ENCODE peak calls at places on chromosomes 13 and 19, in six cellular contexts. One of them, this sample, is unnamed.
A peak's percentile ranks its signal among the peaks of the same experiment; 100 is the strongest.

GRCh38 chr19:50912727-50913716 is 1.8 kb upstream of the KLK4 start:
- DNase-seq in heart right ventricle: no peak
- DNase-seq in fibroblast of lung: no peak
- DNase-seq in naive thymus-derived CD8-positive, alpha-beta T cell: no peak
- DNase-seq in Peyer's patch: no peak
- DNase-seq in stimulated activated CD8-positive, alpha-beta memory T cell treated with anti-CD3 and anti-CD28 coated beads, Interleukin-4, amount 100 ng/mL, for 24 hours: no peak
- DNase-seq in this sample: no peak

GRCh38 chr13:112124100-112124499 is 57.2 kb downstream of the SOX1 start:
- DNase-seq in heart right ventricle: no peak
- DNase-seq in fibroblast of lung: no peak
- DNase-seq in naive thymus-derived CD8-positive, alpha-beta T cell: no peak
- DNase-seq in Peyer's patch: no peak
- DNase-seq in stimulated activated CD8-positive, alpha-beta memory T cell treated with anti-CD3 and anti-CD28 coated beads, Interleukin-4, amount 100 ng/mL, for 24 hours: no peak
- DNase-seq in this sample: no peak

GRCh38 chr19:13986348-13986904 is 19.7 kb downstream of the RFX1 start:
- DNase-seq in heart right ventricle: peak; percentile 90
- DNase-seq in fibroblast of lung: peak; percentile 55
- DNase-seq in naive thymus-derived CD8-positive, alpha-beta T cell: peak; percentile 97
- DNase-seq in Peyer's patch: peak; percentile 99
- DNase-seq in stimulated activated CD8-positive, alpha-beta memory T cell treated with anti-CD3 and anti-CD28 coated beads, Interleukin-4, amount 100 ng/mL, for 24 hours: peak; percentile 99
- DNase-seq in this sample: peak; percentile 72

GRCh38 chr19:11530432-11530831 is 1.5 kb upstream of the ECSIT start:
- DNase-seq in heart right ventricle: peak; percentile 78
- DNase-seq in fibroblast of lung: peak; percentile 84
- DNase-seq in naive thymus-derived CD8-positive, alpha-beta T cell: no peak
- DNase-seq in Peyer's patch: peak; percentile 28
- DNase-seq in stimulated activated CD8-positive, alpha-beta memory T cell treated with anti-CD3 and anti-CD28 coated beads, Interleukin-4, amount 100 ng/mL, for 24 hours: no peak
- DNase-seq in this sample: peak; percentile 78

GRCh38 chr19:46288896-46289588 is 7.8 kb upstream of the HIF3A start:
- DNase-seq in heart right ventricle: peak; percentile 57
- DNase-seq in fibroblast of lung: peak; percentile 91
- DNase-seq in naive thymus-derived CD8-positive, alpha-beta T cell: no peak
- DNase-seq in Peyer's patch: no peak
- DNase-seq in stimulated activated CD8-positive, alpha-beta memory T cell treated with anti-CD3 and anti-CD28 coated beads, Interleukin-4, amount 100 ng/mL, for 24 hours: no peak
- DNase-seq in this sample: peak; percentile 82

GRCh38 chr13:53343345-53343744 is 314.7 kb downstream of the OLFM4 start:
- DNase-seq in heart right ventricle: no peak
- DNase-seq in fibroblast of lung: no peak
- DNase-seq in naive thymus-derived CD8-positive, alpha-beta T cell: no peak
- DNase-seq in Peyer's patch: no peak
- DNase-seq in stimulated activated CD8-positive, alpha-beta memory T cell treated with anti-CD3 and anti-CD28 coated beads, Interleukin-4, amount 100 ng/mL, for 24 hours: no peak
- DNase-seq in this sample: no peak

GRCh38 chr13:110319774-110320509 is 12.9 kb downstream of the COL4A2 start:
- DNase-seq in heart right ventricle: no peak
- DNase-seq in fibroblast of lung: peak; percentile 43
- DNase-seq in naive thymus-derived CD8-positive, alpha-beta T cell: no peak
- DNase-seq in Peyer's patch: no peak
- DNase-seq in stimulated activated CD8-positive, alpha-beta memory T cell treated with anti-CD3 and anti-CD28 coated beads, Interleukin-4, amount 100 ng/mL, for 24 hours: no peak
- DNase-seq in this sample: peak; percentile 86

GRCh38 chr13:91133941-91134772 is 213.3 kb upstream of the MIR17HG start:
- DNase-seq in heart right ventricle: peak; percentile 48
- DNase-seq in fibroblast of lung: peak; percentile 76
- DNase-seq in naive thymus-derived CD8-positive, alpha-beta T cell: no peak
- DNase-seq in Peyer's patch: no peak
- DNase-seq in stimulated activated CD8-positive, alpha-beta memory T cell treated with anti-CD3 and anti-CD28 coated beads, Interleukin-4, amount 100 ng/mL, for 24 hours: no peak
- DNase-seq in this sample: peak; percentile 54

GRCh38 chr13:101453784-101454201 is 1.3 kb downstream of the ITGBL1 start:
- DNase-seq in heart right ventricle: no peak
- DNase-seq in fibroblast of lung: no peak
- DNase-seq in naive thymus-derived CD8-positive, alpha-beta T cell: no peak
- DNase-seq in Peyer's patch: no peak
- DNase-seq in stimulated activated CD8-positive, alpha-beta memory T cell treated with anti-CD3 and anti-CD28 coated beads, Interleukin-4, amount 100 ng/mL, for 24 hours: no peak
- DNase-seq in this sample: no peak

GRCh38 chr19:13208131-13208963 is 58.1 kb downstream of the IER2 start:
- DNase-seq in heart right ventricle: peak; percentile 80
- DNase-seq in fibroblast of lung: peak; percentile 88
- DNase-seq in naive thymus-derived CD8-positive, alpha-beta T cell: peak; percentile 44
- DNase-seq in Peyer's patch: peak; percentile 74
- DNase-seq in stimulated activated CD8-positive, alpha-beta memory T cell treated with anti-CD3 and anti-CD28 coated beads, Interleukin-4, amount 100 ng/mL, for 24 hours: peak; percentile 52
- DNase-seq in this sample: peak; percentile 76

GRCh38 chr13:32212420-32212819 is 102.7 kb downstream of the ZAR1L start:
- DNase-seq in heart right ventricle: no peak
- DNase-seq in fibroblast of lung: peak; percentile 92
- DNase-seq in naive thymus-derived CD8-positive, alpha-beta T cell: no peak
- DNase-seq in Peyer's patch: no peak
- DNase-seq in stimulated activated CD8-positive, alpha-beta memory T cell treated with anti-CD3 and anti-CD28 coated beads, Interleukin-4, amount 100 ng/mL, for 24 hours: no peak
- DNase-seq in this sample: peak; percentile 91

GRCh38 chr19:43594710-43595604 is 977 bp downstream of the IRGQ start:
- DNase-seq in heart right ventricle: no peak
- DNase-seq in fibroblast of lung: peak; percentile 60
- DNase-seq in naive thymus-derived CD8-positive, alpha-beta T cell: peak; percentile 72
- DNase-seq in Peyer's patch: peak; percentile 57
- DNase-seq in stimulated activated CD8-positive, alpha-beta memory T cell treated with anti-CD3 and anti-CD28 coated beads, Interleukin-4, amount 100 ng/mL, for 24 hours: peak; percentile 48
- DNase-seq in this sample: peak; percentile 69

GRCh38 chr13:46288570-46289259 is 77.0 kb downstream of the LRRC63 start:
- DNase-seq in heart right ventricle: no peak
- DNase-seq in fibroblast of lung: peak; percentile 64
- DNase-seq in naive thymus-derived CD8-positive, alpha-beta T cell: no peak
- DNase-seq in Peyer's patch: no peak
- DNase-seq in stimulated activated CD8-positive, alpha-beta memory T cell treated with anti-CD3 and anti-CD28 coated beads, Interleukin-4, amount 100 ng/mL, for 24 hours: no peak
- DNase-seq in this sample: peak; percentile 22

GRCh38 chr13:78787189-78787588 is 128.2 kb upstream of the OBI1 start:
- DNase-seq in heart right ventricle: no peak
- DNase-seq in fibroblast of lung: peak; percentile 1
- DNase-seq in naive thymus-derived CD8-positive, alpha-beta T cell: no peak
- DNase-seq in Peyer's patch: no peak
- DNase-seq in stimulated activated CD8-positive, alpha-beta memory T cell treated with anti-CD3 and anti-CD28 coated beads, Interleukin-4, amount 100 ng/mL, for 24 hours: no peak
- DNase-seq in this sample: no peak

GRCh38 chr19:34134190-34135032 is 37.9 kb upstream of the LSM14A start:
- DNase-seq in heart right ventricle: peak; percentile 88
- DNase-seq in fibroblast of lung: peak; percentile 73
- DNase-seq in naive thymus-derived CD8-positive, alpha-beta T cell: peak; percentile 96
- DNase-seq in Peyer's patch: peak; percentile 89
- DNase-seq in stimulated activated CD8-positive, alpha-beta memory T cell treated with anti-CD3 and anti-CD28 coated beads, Interleukin-4, amount 100 ng/mL, for 24 hours: peak; percentile 92
- DNase-seq in this sample: peak; percentile 47

This sample was measured in IMR-90.